ENCODE peak calls at places on chromosomes 16 and 17, in eight cellular contexts. S is fibroblast of lung; K is CD4-positive, alpha-beta T cell; J is lung; D is lower leg skin; Y is AG10803; Q is SK-N-SH; P is A549. U is an unnamed sample.

GRCh38 chr17:73855933-73856332 is 211.7 kb upstream of the SDK2 start:
- DNase-seq in J (no peak), S (no peak), P (no peak), Q (no peak), D (no peak), K (no peak), Y (peak; percentile 63), U (no peak)

GRCh38 chr17:57396515-57396921 is 140.2 kb downstream of the MSI2 start:
- DNase-seq in Y (no peak), S (no peak), K (no peak), J (no peak), P (no peak), D (no peak), Q (no peak), U (peak; percentile 68)

GRCh38 chr16:35745821-35746248 is 2286.4 kb downstream of the TP53TG3F start:
- DNase-seq in D (peak; percentile 57), S (no peak), Q (no peak), P (no peak), K (no peak), J (no peak), Y (no peak), U (no peak)

GRCh38 chr17:43467981-43468541 is 15.7 kb upstream of the DHX8 start:
- DNase-seq in P (no peak), K (no peak), J (no peak), D (no peak), Q (no peak), S (peak; percentile 57), Y (peak; percentile 98), U (peak; percentile 49)

GRCh38 chr17:81335388-81336157 is 40.5 kb upstream of the SLC38A10 start:
- DNase-seq in Q (no peak), Y (no peak), K (no peak), P (peak; percentile 58), J (no peak), D (no peak), S (no peak), U (no peak)

GRCh38 chr17:13266596-13266995 is 248.8 kb upstream of the ELAC2 start:
- DNase-seq in J (no peak), S (no peak), K (no peak), P (no peak), Y (peak; percentile 56), D (no peak), Q (no peak), U (no peak)

GRCh38 chr17:16468428-16468992 is 23.5 kb downstream of the LRRC75A start:
- DNase-seq in J (no peak), Q (no peak), K (no peak), D (no peak), P (no peak), S (no peak), Y (no peak), U (no peak)

GRCh38 chr16:85261657-85262557 is 149.6 kb upstream of the CIBAR2 start:
- DNase-seq in D (no peak), J (no peak), S (no peak), K (no peak), Q (no peak), P (no peak), Y (no peak), U (no peak)

GRCh38 chr16:88706288-88706964 is at the start of the genes CTU2 and RNF166:
- DNase-seq in D (peak; percentile 97), P (peak; percentile 85), J (peak; percentile 87), S (peak; percentile 86), K (peak; percentile 85), Y (peak; percentile 79), Q (peak; percentile 99), U (peak; percentile 96)

GRCh38 chr16:30773826-30774225 is 11.7 kb downstream of the RNF40 start:
- DNase-seq in K (no peak), Q (no peak), D (no peak), S (no peak), P (no peak), J (no peak), Y (no peak), U (no peak)

GRCh38 chr16:67150058-67150832 is 553 bp downstream of the B3GNT9 start:
- DNase-seq in S (peak; percentile 84), P (peak; percentile 62), J (no peak), D (peak; percentile 89), Q (peak; percentile 97), Y (peak; percentile 67), K (peak; percentile 24), U (peak; percentile 67)

GRCh38 chr17:31758646-31759045 is 100.4 kb downstream of the COPRS start:
- DNase-seq in Q (no peak), D (no peak), P (no peak), J (no peak), K (no peak), Y (peak; percentile 53), S (no peak), U (no peak)

GRCh38 chr16:85104821-85105391 is 7.4 kb downstream of the CIBAR2 start:
- DNase-seq in K (no peak), Q (no peak), Y (no peak), S (no peak), J (no peak), P (no peak), D (no peak), U (no peak)

GRCh38 chr17:78921437-78921971 is 3.7 kb downstream of the TIMP2 start:
- DNase-seq in J (no peak), Q (peak; percentile 73), S (no peak), P (no peak), D (no peak), Y (peak; percentile 49), K (no peak), U (no peak)

GRCh38 chr17:70767102-70767701 is 597.9 kb downstream of the KCNJ2 start:
- DNase-seq in K (no peak), Q (peak; percentile 60), J (no peak), Y (peak; percentile 47), D (no peak), P (peak; percentile 43), S (peak; percentile 73), U (no peak)

GRCh38 chr16:81349608-81350305 is 35.0 kb downstream of the GAN start:
- DNase-seq in D (no peak), J (no peak), K (no peak), Q (no peak), Y (no peak), P (no peak), S (no peak), U (no peak)

GRCh38 chr16:80852261-80852872 is 48.0 kb upstream of the CDYL2 start:
- DNase-seq in S (peak; percentile 9), Y (peak; percentile 29), K (no peak), D (no peak), Q (peak; percentile 13), P (peak; percentile 46), J (no peak), U (peak; percentile 31)

GRCh38 chr17:17682293-17682736 is 1.1 kb downstream of the RAI1 start:
- DNase-seq in K (peak; percentile 13), D (peak; percentile 90), Q (peak; percentile 74), J (no peak), S (no peak), Y (peak; percentile 50), P (peak; percentile 58), U (peak; percentile 43)

GRCh38 chr16:48203974-48204824 is 39.9 kb upstream of the LONP2 start:
- DNase-seq in P (peak; percentile 44), D (no peak), S (no peak), J (no peak), Y (no peak), Q (no peak), K (no peak), U (no peak)

GRCh38 chr16:75114179-75114945 is 2.2 kb downstream of the LDHD start:
- DNase-seq in K (no peak), S (no peak), D (no peak), J (no peak), P (no peak), Y (no peak), Q (peak; percentile 32), U (no peak)

GRCh38 chr17:19867654-19868395 is at the start of gene ULK2:
- DNase-seq in J (peak; percentile 55), K (peak; percentile 17), D (peak; percentile 88), Q (peak; percentile 91), P (peak; percentile 90), S (peak; percentile 80), Y (peak; percentile 86), U (peak; percentile 82)

GRCh38 chr16:30382398-30383015 is at the start of gene SEPTIN1:
- DNase-seq in D (no peak), Y (no peak), S (no peak), J (no peak), P (no peak), Q (no peak), K (peak; percentile 70), U (no peak)

GRCh38 chr17:58575511-58575910 is 61.1 kb upstream of the MTMR4 start:
- DNase-seq in D (peak; percentile 0), S (peak; percentile 67), K (no peak), J (no peak), Q (no peak), P (peak; percentile 28), Y (peak; percentile 55), U (no peak)

GRCh38 chr16:10616744-10617640 is 36.6 kb upstream of the EMP2 start:
- DNase-seq in D (peak; percentile 90), S (peak; percentile 36), K (no peak), P (peak; percentile 29), Y (peak; percentile 69), Q (peak; percentile 84), J (peak; percentile 87), U (no peak)
- TF ChIP-seq CTCF in D (no peak), S (no peak), K (no peak), P (no peak), Y (peak; percentile 22), Q (no peak), J (no peak), U (no peak)

DNA sequence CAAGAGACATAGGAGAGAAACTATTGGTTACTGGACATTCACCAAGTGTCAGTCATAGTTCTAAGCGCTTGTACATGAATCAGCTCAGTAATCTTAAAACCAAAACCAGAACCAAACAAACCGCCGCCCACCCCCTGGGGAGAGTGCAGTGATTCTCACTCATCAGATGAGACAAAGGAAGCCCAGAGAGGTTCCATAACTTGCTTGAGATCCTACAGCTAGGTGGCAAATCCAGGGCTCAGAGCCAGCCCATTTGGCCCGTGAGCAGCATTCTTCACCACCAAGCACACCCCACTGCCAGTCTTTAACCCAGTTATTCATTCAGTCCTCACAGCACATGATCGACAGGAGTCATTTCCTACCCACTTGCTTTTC is 37.2 kb upstream of the RGS9 start:
- DNase-seq in J (no peak), Q (no peak), P (peak; percentile 84), Y (peak; percentile 54), D (peak; percentile 95), K (peak; percentile 27), S (peak; percentile 29), U (no peak)
- TF ChIP-seq CTCF in J (no peak), Q (no peak), P (no peak), Y (no peak), D (no peak), K (no peak), S (no peak), U (no peak)

GRCh38 chr17:9839433-9839832 is 13.7 kb downstream of the GLP2R start:
- DNase-seq in J (no peak), S (no peak), Y (peak; percentile 22), P (peak; percentile 84), Q (no peak), D (peak; percentile 67), K (no peak), U (no peak)
- TF ChIP-seq CTCF in J (no peak), S (no peak), Y (no peak), P (peak; percentile 45), Q (no peak), D (no peak), K (no peak), U (no peak)

DNA sequence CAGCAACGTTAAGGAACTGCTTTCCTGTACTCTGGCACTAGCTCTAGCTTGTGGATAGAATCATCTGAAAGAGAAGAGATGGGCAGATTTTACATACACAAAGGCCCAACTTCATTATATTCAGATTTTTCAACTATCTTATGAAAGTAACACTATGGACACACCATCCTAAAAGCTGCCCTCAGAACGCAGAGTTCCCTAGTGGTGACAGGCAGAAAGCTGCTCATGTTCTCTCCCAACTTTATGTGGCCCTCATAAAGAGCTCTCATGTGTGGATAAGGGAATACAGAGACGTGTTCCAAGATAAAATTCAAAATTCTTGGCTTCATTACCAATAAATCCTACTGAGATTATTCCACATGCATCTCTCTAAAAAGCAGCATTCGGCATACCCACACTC is 1.5 kb downstream of the CFAP20 start:
- DNase-seq in S (no peak), P (no peak), Q (no peak), Y (peak; percentile 15), K (no peak), D (no peak), J (no peak), U (no peak)
- TF ChIP-seq CTCF in S (peak; percentile 11), P (no peak), Q (peak; percentile 39), Y (peak; percentile 50), K (no peak), D (no peak), J (no peak), U (no peak)

U was measured in glutamatergic neuron.